ENCODE peak calls at places on chromosomes 2 and 18, in nine cellular contexts. One of them, this sample, is unnamed.

GRCh38 chr2:20434588-20435294 is 12.1 kb upstream of the RHOB start:
- DNase-seq in ovary: no peak
- DNase-seq in IMR-90: no peak
- DNase-seq in prostate gland: no peak
- DNase-seq in A549: no peak
- DNase-seq in transverse colon: peak
- DNase-seq in NB4: no peak
- DNase-seq in spleen: no peak
- DNase-seq in stomach: peak
- DNase-seq in this sample: no peak

GRCh38 chr2:144504191-144504590 is 15.7 kb downstream of the ZEB2 start:
- DNase-seq in stomach: no peak
- DNase-seq in NB4: no peak
- DNase-seq in ovary: no peak
- DNase-seq in transverse colon: no peak
- DNase-seq in spleen: no peak
- DNase-seq in IMR-90: no peak
- DNase-seq in A549: no peak
- DNase-seq in prostate gland: no peak
- DNase-seq in this sample: no peak

GRCh38 chr2:189504238-189504637 is 63.0 kb downstream of the WDR75 start:
- DNase-seq in ovary: no peak
- DNase-seq in prostate gland: no peak
- DNase-seq in NB4: no peak
- DNase-seq in IMR-90: no peak
- DNase-seq in transverse colon: no peak
- DNase-seq in spleen: no peak
- DNase-seq in stomach: no peak
- DNase-seq in A549: no peak
- DNase-seq in this sample: no peak

GRCh38 chr2:95524195-95524594 is 39.6 kb upstream of the TRIM43B start:
- DNase-seq in ovary: no peak
- DNase-seq in A549: no peak
- DNase-seq in stomach: no peak
- DNase-seq in prostate gland: no peak
- DNase-seq in NB4: no peak
- DNase-seq in spleen: no peak
- DNase-seq in transverse colon: no peak
- DNase-seq in IMR-90: no peak
- DNase-seq in this sample: no peak

GRCh38 chr2:166125557-166125956 is 2.3 kb downstream of the SCN1A start:
- DNase-seq in A549: no peak
- DNase-seq in ovary: no peak
- DNase-seq in spleen: no peak
- DNase-seq in prostate gland: no peak
- DNase-seq in IMR-90: no peak
- DNase-seq in NB4: no peak
- DNase-seq in transverse colon: no peak
- DNase-seq in stomach: no peak
- DNase-seq in this sample: no peak

GRCh38 chr2:45852450-45853150 is 201.1 kb downstream of the PRKCE start:
- DNase-seq in spleen: no peak
- DNase-seq in transverse colon: no peak
- DNase-seq in NB4: no peak
- DNase-seq in ovary: no peak
- DNase-seq in prostate gland: no peak
- DNase-seq in IMR-90: no peak
- DNase-seq in A549: no peak
- DNase-seq in stomach: no peak
- DNase-seq in this sample: no peak

GRCh38 chr2:201795608-201796477 is 10.5 kb upstream of the CDK15 start:
- DNase-seq in spleen: no peak
- DNase-seq in A549: peak
- DNase-seq in IMR-90: peak
- DNase-seq in transverse colon: no peak
- DNase-seq in NB4: peak
- DNase-seq in stomach: no peak
- DNase-seq in prostate gland: no peak
- DNase-seq in ovary: peak
- DNase-seq in this sample: peak

GRCh38 chr2:120367221-120367620 is 21.3 kb downstream of the INHBB start:
- DNase-seq in spleen: no peak
- DNase-seq in prostate gland: no peak
- DNase-seq in NB4: no peak
- DNase-seq in transverse colon: no peak
- DNase-seq in stomach: no peak
- DNase-seq in A549: no peak
- DNase-seq in ovary: no peak
- DNase-seq in IMR-90: no peak
- DNase-seq in this sample: no peak

GRCh38 chr2:234290671-234291070 is 206.2 kb downstream of the ARL4C start:
- DNase-seq in transverse colon: peak
- DNase-seq in A549: no peak
- DNase-seq in prostate gland: no peak
- DNase-seq in stomach: peak
- DNase-seq in ovary: no peak
- DNase-seq in NB4: peak
- DNase-seq in spleen: peak
- DNase-seq in IMR-90: no peak
- DNase-seq in this sample: no peak

GRCh38 chr2:165586019-165586418 is 116.5 kb downstream of the CSRNP3 start:
- DNase-seq in stomach: no peak
- DNase-seq in spleen: no peak
- DNase-seq in NB4: no peak
- DNase-seq in ovary: no peak
- DNase-seq in A549: no peak
- DNase-seq in prostate gland: no peak
- DNase-seq in transverse colon: no peak
- DNase-seq in IMR-90: no peak
- DNase-seq in this sample: no peak

GRCh38 chr2:39994151-39994550 is 215.1 kb upstream of the THUMPD2 start:
- DNase-seq in spleen: no peak
- DNase-seq in ovary: no peak
- DNase-seq in prostate gland: no peak
- DNase-seq in transverse colon: no peak
- DNase-seq in NB4: no peak
- DNase-seq in A549: no peak
- DNase-seq in stomach: no peak
- DNase-seq in IMR-90: peak
- DNase-seq in this sample: no peak

GRCh38 chr2:162524192-162524591 is 180.3 kb downstream of the GCA start:
- DNase-seq in stomach: no peak
- DNase-seq in NB4: no peak
- DNase-seq in ovary: no peak
- DNase-seq in A549: peak
- DNase-seq in prostate gland: no peak
- DNase-seq in transverse colon: no peak
- DNase-seq in spleen: no peak
- DNase-seq in IMR-90: no peak
- DNase-seq in this sample: no peak

GRCh38 chr2:96949701-96950350 is 36.6 kb downstream of the FAM178B start:
- DNase-seq in A549: no peak
- DNase-seq in prostate gland: no peak
- DNase-seq in IMR-90: no peak
- DNase-seq in stomach: no peak
- DNase-seq in transverse colon: no peak
- DNase-seq in NB4: no peak
- DNase-seq in spleen: no peak
- DNase-seq in ovary: no peak
- DNase-seq in this sample: no peak

GRCh38 chr2:128354731-128355470 is 36.2 kb upstream of the HS6ST1 start:
- DNase-seq in NB4: peak
- DNase-seq in transverse colon: no peak
- DNase-seq in stomach: no peak
- DNase-seq in ovary: no peak
- DNase-seq in spleen: no peak
- DNase-seq in A549: no peak
- DNase-seq in IMR-90: peak
- DNase-seq in prostate gland: no peak
- DNase-seq in this sample: peak

GRCh38 chr2:72173640-72174321 is 26.1 kb upstream of the CYP26B1 start:
- DNase-seq in prostate gland: no peak
- DNase-seq in transverse colon: no peak
- DNase-seq in stomach: no peak
- DNase-seq in A549: no peak
- DNase-seq in IMR-90: peak
- DNase-seq in NB4: no peak
- DNase-seq in ovary: no peak
- DNase-seq in spleen: no peak
- DNase-seq in this sample: peak

GRCh38 chr2:108451976-108452375 is 3.0 kb downstream of the GCC2 start:
- DNase-seq in spleen: no peak
- DNase-seq in A549: no peak
- DNase-seq in NB4: no peak
- DNase-seq in stomach: no peak
- DNase-seq in IMR-90: no peak
- DNase-seq in prostate gland: no peak
- DNase-seq in ovary: no peak
- DNase-seq in transverse colon: no peak
- DNase-seq in this sample: no peak

GRCh38 chr2:108447947-108448677 is 894 bp upstream of the GCC2 start:
- DNase-seq in transverse colon: peak
- DNase-seq in NB4: no peak
- DNase-seq in prostate gland: no peak
- DNase-seq in stomach: peak
- DNase-seq in A549: no peak
- DNase-seq in spleen: no peak
- DNase-seq in IMR-90: no peak
- DNase-seq in ovary: no peak
- DNase-seq in this sample: no peak

GRCh38 chr2:108446703-108447102 is 2.3 kb upstream of the GCC2 start:
- DNase-seq in prostate gland: no peak
- DNase-seq in transverse colon: no peak
- DNase-seq in spleen: no peak
- DNase-seq in NB4: no peak
- DNase-seq in ovary: no peak
- DNase-seq in IMR-90: no peak
- DNase-seq in stomach: no peak
- DNase-seq in A549: no peak
- DNase-seq in this sample: peak

GRCh38 chr2:108449410-108450200 is 599 bp downstream of the GCC2 start:
- DNase-seq in prostate gland: peak
- DNase-seq in transverse colon: peak
- DNase-seq in IMR-90: peak
- DNase-seq in NB4: peak
- DNase-seq in ovary: peak
- DNase-seq in spleen: no peak
- DNase-seq in stomach: peak
- DNase-seq in A549: peak
- DNase-seq in this sample: peak

GRCh38 chr2:108448678-108449409 is at the start of gene GCC2:
- DNase-seq in IMR-90: peak
- DNase-seq in spleen: peak
- DNase-seq in NB4: peak
- DNase-seq in stomach: peak
- DNase-seq in ovary: peak
- DNase-seq in prostate gland: peak
- DNase-seq in transverse colon: peak
- DNase-seq in A549: peak
- DNase-seq in this sample: peak
- TF ChIP-seq POLR2A in IMR-90: peak
- TF ChIP-seq POLR2A in spleen: peak
- TF ChIP-seq POLR2A in NB4: peak
- TF ChIP-seq POLR2A in stomach: no peak
- TF ChIP-seq POLR2A in ovary: peak
- TF ChIP-seq POLR2A in prostate gland: peak
- TF ChIP-seq POLR2A in transverse colon: peak
- TF ChIP-seq POLR2A in A549: peak
- TF ChIP-seq POLR2A in this sample: peak

GRCh38 chr18:48939368-48940097 is 11.2 kb downstream of the SMAD7 start:
- DNase-seq in NB4: no peak
- DNase-seq in transverse colon: no peak
- DNase-seq in IMR-90: no peak
- DNase-seq in A549: no peak
- DNase-seq in prostate gland: no peak
- DNase-seq in ovary: peak
- DNase-seq in stomach: no peak
- DNase-seq in spleen: peak
- DNase-seq in this sample: no peak

GRCh38 chr18:48941672-48942071 is 9.1 kb downstream of the SMAD7 start:
- DNase-seq in prostate gland: no peak
- DNase-seq in IMR-90: no peak
- DNase-seq in transverse colon: no peak
- DNase-seq in A549: no peak
- DNase-seq in spleen: peak
- DNase-seq in ovary: no peak
- DNase-seq in NB4: no peak
- DNase-seq in stomach: no peak
- DNase-seq in this sample: no peak

GRCh38 chr18:48942554-48943261 is 8.1 kb downstream of the SMAD7 start:
- DNase-seq in A549: peak
- DNase-seq in ovary: no peak
- DNase-seq in NB4: no peak
- DNase-seq in IMR-90: peak
- DNase-seq in transverse colon: no peak
- DNase-seq in spleen: no peak
- DNase-seq in prostate gland: no peak
- DNase-seq in stomach: peak
- DNase-seq in this sample: no peak

GRCh38 chr18:48942086-48942485 is 8.7 kb downstream of the SMAD7 start:
- DNase-seq in spleen: no peak
- DNase-seq in prostate gland: no peak
- DNase-seq in IMR-90: no peak
- DNase-seq in ovary: no peak
- DNase-seq in A549: no peak
- DNase-seq in transverse colon: no peak
- DNase-seq in NB4: no peak
- DNase-seq in stomach: no peak
- DNase-seq in this sample: no peak

GRCh38 chr18:48940854-48941531 is 9.8 kb downstream of the SMAD7 start:
- DNase-seq in NB4: peak
- DNase-seq in transverse colon: peak
- DNase-seq in ovary: no peak
- DNase-seq in stomach: no peak
- DNase-seq in IMR-90: peak
- DNase-seq in A549: no peak
- DNase-seq in spleen: peak
- DNase-seq in prostate gland: no peak
- DNase-seq in this sample: peak
- TF ChIP-seq POLR2A in NB4: no peak
- TF ChIP-seq POLR2A in transverse colon: no peak
- TF ChIP-seq POLR2A in ovary: no peak
- TF ChIP-seq POLR2A in stomach: no peak
- TF ChIP-seq POLR2A in IMR-90: no peak
- TF ChIP-seq POLR2A in A549: no peak
- TF ChIP-seq POLR2A in spleen: no peak
- TF ChIP-seq POLR2A in prostate gland: no peak
- TF ChIP-seq POLR2A in this sample: no peak

GRCh38 chr2:63035686-63036085 is 14.9 kb upstream of the OTX1 start:
- DNase-seq in prostate gland: no peak
- DNase-seq in spleen: no peak
- DNase-seq in ovary: no peak
- DNase-seq in IMR-90: no peak
- DNase-seq in transverse colon: no peak
- DNase-seq in NB4: no peak
- DNase-seq in stomach: no peak
- DNase-seq in A549: no peak
- DNase-seq in this sample: no peak
- TF ChIP-seq POLR2A in prostate gland: no peak
- TF ChIP-seq POLR2A in spleen: no peak
- TF ChIP-seq POLR2A in ovary: no peak
- TF ChIP-seq POLR2A in IMR-90: no peak
- TF ChIP-seq POLR2A in transverse colon: no peak
- TF ChIP-seq POLR2A in NB4: no peak
- TF ChIP-seq POLR2A in stomach: no peak
- TF ChIP-seq POLR2A in A549: no peak
- TF ChIP-seq POLR2A in this sample: no peak

GRCh38 chr2:208501217-208501616 is 94.6 kb downstream of the PTH2R start:
- DNase-seq in spleen: no peak
- DNase-seq in NB4: no peak
- DNase-seq in A549: no peak
- DNase-seq in stomach: no peak
- DNase-seq in prostate gland: no peak
- DNase-seq in ovary: no peak
- DNase-seq in IMR-90: no peak
- DNase-seq in transverse colon: peak
- DNase-seq in this sample: no peak
- TF ChIP-seq POLR2A in spleen: no peak
- TF ChIP-seq POLR2A in NB4: no peak
- TF ChIP-seq POLR2A in A549: no peak
- TF ChIP-seq POLR2A in stomach: no peak
- TF ChIP-seq POLR2A in prostate gland: no peak
- TF ChIP-seq POLR2A in ovary: no peak
- TF ChIP-seq POLR2A in IMR-90: no peak
- TF ChIP-seq POLR2A in transverse colon: no peak
- TF ChIP-seq POLR2A in this sample: no peak